ENCODE peak calls at places on chromosomes 12 and 14, in five cellular contexts. C is cardiac muscle cell, O is heart left ventricle, S is fibroblast of pulmonary artery, F is mucosa of descending colon. U is an unnamed sample.

GRCh38 chr12:6229224-6229748 is 29.1 kb downstream of the CD9 start:
- DNase-seq in S (no peak), O (no peak), F (peak), C (no peak), U (no peak)

GRCh38 chr12:68106660-68107059 is 52.9 kb downstream of the IFNG start:
- DNase-seq in C (no peak), O (no peak), S (no peak), F (no peak), U (no peak)

GRCh38 chr12:47039079-47039478 is 40.3 kb upstream of the PCED1B start:
- DNase-seq in S (no peak), C (no peak), F (no peak), O (no peak), U (no peak)

GRCh38 chr12:53217049-53217929 is 10.2 kb upstream of the ITGB7 start:
- DNase-seq in C (no peak), S (peak), F (peak), O (no peak), U (no peak)

GRCh38 chr12:29566441-29566840 is 69.0 kb upstream of the OVCH1 start:
- DNase-seq in O (no peak), S (no peak), F (no peak), C (no peak), U (no peak)

GRCh38 chr12:6529291-6529737 is 5.0 kb upstream of the GAPDH start:
- DNase-seq in C (no peak), S (no peak), F (no peak), O (no peak), U (no peak)

GRCh38 chr12:83896416-83896815 is 1016.2 kb downstream of the SLC6A15 start:
- DNase-seq in C (no peak), O (no peak), S (peak), F (no peak), U (no peak)

GRCh38 chr12:57099062-57099714 is 10.3 kb downstream of the NAB2 start:
- DNase-seq in F (no peak), S (no peak), O (no peak), C (no peak), U (peak)

GRCh38 chr12:52327086-52327829 is 6.1 kb upstream of the KRT83 start:
- DNase-seq in O (peak), C (peak), S (peak), F (peak), U (peak)

GRCh38 chr12:4874671-4875070 is 35.0 kb upstream of the KCNA1 start:
- DNase-seq in F (no peak), C (no peak), S (no peak), O (no peak), U (no peak)

GRCh38 chr12:121165316-121165715 is 32.6 kb downstream of the P2RX7 start:
- DNase-seq in O (no peak), C (no peak), S (peak), F (no peak), U (no peak)

GRCh38 chr12:20557076-20557475 is 138.1 kb upstream of the SLCO1C1 start:
- DNase-seq in O (no peak), F (no peak), C (no peak), S (no peak), U (no peak)

GRCh38 chr14:65788876-65789859 is 376.6 kb downstream of the FUT8 start:
- DNase-seq in F (no peak), S (no peak), C (no peak), O (no peak), U (no peak)

GRCh38 chr12:55727643-55728184 is 1.1 kb downstream of the CD63 start:
- DNase-seq in S (peak), F (peak), O (peak), C (no peak), U (no peak)

GRCh38 chr14:56514663-56515371 is 64.8 kb upstream of the TMEM260 start:
- DNase-seq in F (no peak), O (no peak), S (peak), C (no peak), U (no peak)

GRCh38 chr14:53011053-53011462 is 60.2 kb upstream of the FERMT2 start:
- DNase-seq in O (peak), S (peak), C (peak), F (no peak), U (no peak)

GRCh38 chr12:1644523-1645438 is 15.8 kb downstream of the WNT5B start:
- DNase-seq in O (peak), C (no peak), S (peak), F (peak), U (no peak)

GRCh38 chr12:122350444-122350843 is 72.0 kb downstream of the CLIP1 start:
- DNase-seq in F (no peak), S (peak), C (no peak), O (peak), U (no peak)

GRCh38 chr12:70849265-70849960 is 71.1 kb downstream of the PTPRR start:
- DNase-seq in O (no peak), S (peak), F (no peak), C (peak), U (no peak)

GRCh38 chr14:75879031-75879430 is 102.8 kb downstream of the TGFB3 start:
- DNase-seq in O (no peak), F (no peak), S (peak), C (no peak), U (peak)

GRCh38 chr12:28415755-28416154 is 225.5 kb downstream of the CCDC91 start:
- DNase-seq in F (no peak), C (no peak), S (peak), O (no peak), U (no peak)

GRCh38 chr12:57118711-57119271 is 7.6 kb upstream of the STAT6 start:
- DNase-seq in S (no peak), C (no peak), F (no peak), O (no peak), U (no peak)

GRCh38 chr12:12612403-12612802 is 727 bp downstream of the CREBL2 start:
- DNase-seq in O (no peak), F (no peak), C (peak), S (peak), U (peak)

GRCh38 chr12:110403975-110404675 is 617 bp upstream of the ANAPC7 start:
- DNase-seq in S (peak), F (peak), O (peak), C (peak), U (peak)

GRCh38 chr12:10388611-10389010 is 1.2 kb downstream of the KLRK1 start:
- DNase-seq in C (no peak), S (no peak), F (no peak), O (no peak), U (no peak)

GRCh38 chr12:68326720-68327119 is 5.4 kb downstream of the MDM1 start:
- DNase-seq in S (no peak), O (no peak), F (no peak), C (no peak), U (no peak)

GRCh38 chr12:105091495-105092206 is 7.4 kb upstream of the ALDH1L2 start:
- DNase-seq in S (no peak), F (no peak), C (no peak), O (no peak), U (no peak)

GRCh38 chr14:93036652-93037341 is 78.9 kb downstream of the ITPK1 start:
- DNase-seq in F (no peak), C (no peak), S (peak), O (no peak), U (no peak)

GRCh38 chr14:98194821-98195220 is 1077.2 kb downstream of the BCL11B start:
- DNase-seq in O (no peak), C (no peak), S (no peak), F (no peak), U (no peak)

GRCh38 chr14:100438678-100439592 is 115.8 kb downstream of the SLC25A47 start:
- DNase-seq in C (no peak), S (peak), F (peak), O (no peak), U (no peak)

GRCh38 chr14:61281186-61281676 is at the start of gene TMEM30B:
- DNase-seq in S (no peak), C (no peak), F (peak), O (no peak), U (peak)

GRCh38 chr12:6375269-6376078 is at the start of gene SCNN1A:
- DNase-seq in F (peak), S (no peak), C (no peak), O (no peak), U (no peak)

GRCh38 chr14:39739796-39740195 is 307.6 kb upstream of the FBXO33 start:
- DNase-seq in S (no peak), C (no peak), F (no peak), O (no peak), U (no peak)

GRCh38 chr12:75876843-75877587 is 154.6 kb downstream of the PHLDA1 start:
- DNase-seq in O (no peak), S (no peak), C (no peak), F (no peak), U (no peak)

GRCh38 chr14:85233756-85234545 is 296.0 kb upstream of the FLRT2 start:
- DNase-seq in S (peak), O (no peak), C (no peak), F (no peak), U (no peak)

GRCh38 chr14:31992051-31992450 is 85.1 kb upstream of the ARHGAP5 start:
- DNase-seq in O (no peak), F (no peak), C (no peak), S (peak), U (no peak)

GRCh38 chr12:7605900-7606465 is 59.7 kb downstream of the APOBEC1 start:
- DNase-seq in O (no peak), S (no peak), F (no peak), C (no peak), U (no peak)

GRCh38 chr14:71515520-71515919 is 416.7 kb upstream of the RGS6 start:
- DNase-seq in C (no peak), S (no peak), F (no peak), O (no peak), U (no peak)

GRCh38 chr14:71507681-71508080 is 424.5 kb upstream of the RGS6 start:
- DNase-seq in S (no peak), O (no peak), F (no peak), C (peak), U (no peak)

GRCh38 chr14:71511152-71511551 is 421.1 kb upstream of the RGS6 start:
- DNase-seq in S (no peak), O (no peak), C (no peak), F (no peak), U (no peak)
- TF ChIP-seq CTCF in S (no peak), O (no peak), C (no peak), F (no peak), U (no peak)

GRCh38 chr14:102508410-102508773 is 1.2 kb downstream of the ANKRD9 start:
- DNase-seq in F (peak), C (no peak), O (peak), S (no peak), U (no peak)

GRCh38 chr14:102511538-102511937 is 2.0 kb upstream of the ANKRD9 start:
- DNase-seq in S (no peak), F (peak), C (no peak), O (no peak), U (no peak)

GRCh38 chr14:102510616-102511520 is 1.3 kb upstream of the ANKRD9 start:
- DNase-seq in S (no peak), C (peak), F (peak), O (no peak), U (peak)

GRCh38 chr14:102508774-102509743 is 517 bp downstream of the ANKRD9 start:
- DNase-seq in C (peak), O (peak), S (peak), F (peak), U (no peak)

GRCh38 chr14:102509744-102510615 is at the start of gene ANKRD9:
- DNase-seq in F (peak), C (peak), O (peak), S (peak), U (peak)
- TF ChIP-seq CTCF in F (no peak), C (no peak), O (no peak), S (no peak), U (no peak)

DNA sequence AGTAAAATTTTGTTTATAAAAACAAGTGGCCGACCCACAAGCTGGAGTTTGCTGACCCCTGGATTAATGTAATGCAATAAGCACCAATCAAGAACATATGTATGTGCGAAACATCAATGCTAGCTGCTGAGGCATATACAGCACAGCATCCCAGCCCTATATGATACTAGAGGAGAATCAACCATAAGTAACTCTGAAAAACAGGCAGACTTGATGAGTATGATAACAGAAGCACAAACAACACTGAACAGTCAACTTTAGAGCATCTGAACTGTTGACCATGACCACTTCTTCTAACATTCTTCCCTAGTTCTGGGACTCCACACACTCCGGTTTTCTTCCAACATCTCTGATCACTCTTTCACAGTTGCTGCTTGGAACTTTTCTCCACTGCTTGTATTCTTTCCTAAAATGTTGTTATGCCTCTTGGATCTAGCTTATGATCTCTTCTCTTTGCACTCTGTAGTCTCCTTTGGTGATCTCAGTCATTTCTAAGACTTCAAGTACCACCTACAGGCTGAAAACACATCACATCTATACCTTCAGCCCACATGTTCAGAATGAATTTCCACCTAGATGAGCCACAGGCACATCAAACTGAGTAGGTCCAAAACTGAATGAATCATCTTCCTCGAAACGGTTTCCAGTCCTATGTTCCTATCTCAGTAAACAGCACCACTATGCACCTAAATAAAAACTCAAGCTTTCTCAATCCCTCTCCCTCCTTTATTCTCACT is 57.2 kb downstream of the STXBP6 start:
- DNase-seq in F (no peak), S (no peak), O (no peak), C (no peak), U (no peak)
- TF ChIP-seq CTCF in F (no peak), S (no peak), O (no peak), C (no peak), U (no peak)

GRCh38 chr14:81565441-81566290 is 32.0 kb upstream of the SEL1L start:
- DNase-seq in S (peak), F (no peak), O (no peak), C (peak), U (peak)
- TF ChIP-seq CTCF in S (peak), F (no peak), O (peak), C (peak), U (peak)

GRCh38 chr12:81143057-81143456 is 65.2 kb downstream of the ACSS3 start:
- DNase-seq in C (no peak), O (no peak), S (no peak), F (no peak), U (no peak)
- TF ChIP-seq CTCF in C (no peak), O (no peak), S (no peak), F (no peak), U (no peak)

GRCh38 chr12:3744216-3744883 is 8.6 kb downstream of the CRACR2A start:
- DNase-seq in C (no peak), O (no peak), S (no peak), F (no peak), U (no peak)
- TF ChIP-seq CTCF in C (peak), O (no peak), S (no peak), F (no peak), U (no peak)

GRCh38 chr12:98224584-98225221 is 290.7 kb upstream of the TMPO start:
- DNase-seq in O (no peak), S (no peak), F (no peak), C (no peak), U (no peak)

GRCh38 chr12:98232753-98233385 is 282.5 kb upstream of the TMPO start:
- DNase-seq in F (no peak), O (no peak), S (no peak), C (no peak), U (no peak)

GRCh38 chr12:98228619-98229538 is 286.5 kb upstream of the TMPO start:
- DNase-seq in S (no peak), O (no peak), F (no peak), C (no peak), U (no peak)

GRCh38 chr12:98229539-98229921 is 285.9 kb upstream of the TMPO start:
- DNase-seq in C (no peak), O (no peak), S (no peak), F (no peak), U (no peak)

DNA sequence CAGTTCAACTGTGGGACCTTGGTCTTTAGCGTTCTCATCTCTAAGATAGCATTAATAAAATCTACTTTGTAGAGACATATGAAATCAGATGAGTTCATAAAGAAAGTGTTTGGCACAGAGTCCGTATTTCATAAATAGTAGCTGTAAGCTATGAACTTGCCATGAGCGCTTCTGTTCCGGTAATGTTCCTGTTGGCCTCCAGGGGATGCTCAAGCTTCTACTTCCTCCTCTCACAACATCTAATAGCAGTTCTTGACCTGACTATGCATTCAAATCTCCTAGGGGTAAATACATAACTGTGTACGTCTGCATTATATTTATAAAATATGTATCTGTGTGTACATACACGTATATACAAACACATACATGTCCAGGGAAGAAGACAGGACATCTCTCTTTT is 288.2 kb upstream of the TMPO start:
- DNase-seq in S (peak), C (peak), F (no peak), O (no peak), U (no peak)
- TF ChIP-seq CTCF in S (peak), C (peak), F (no peak), O (no peak), U (peak)

DNA sequence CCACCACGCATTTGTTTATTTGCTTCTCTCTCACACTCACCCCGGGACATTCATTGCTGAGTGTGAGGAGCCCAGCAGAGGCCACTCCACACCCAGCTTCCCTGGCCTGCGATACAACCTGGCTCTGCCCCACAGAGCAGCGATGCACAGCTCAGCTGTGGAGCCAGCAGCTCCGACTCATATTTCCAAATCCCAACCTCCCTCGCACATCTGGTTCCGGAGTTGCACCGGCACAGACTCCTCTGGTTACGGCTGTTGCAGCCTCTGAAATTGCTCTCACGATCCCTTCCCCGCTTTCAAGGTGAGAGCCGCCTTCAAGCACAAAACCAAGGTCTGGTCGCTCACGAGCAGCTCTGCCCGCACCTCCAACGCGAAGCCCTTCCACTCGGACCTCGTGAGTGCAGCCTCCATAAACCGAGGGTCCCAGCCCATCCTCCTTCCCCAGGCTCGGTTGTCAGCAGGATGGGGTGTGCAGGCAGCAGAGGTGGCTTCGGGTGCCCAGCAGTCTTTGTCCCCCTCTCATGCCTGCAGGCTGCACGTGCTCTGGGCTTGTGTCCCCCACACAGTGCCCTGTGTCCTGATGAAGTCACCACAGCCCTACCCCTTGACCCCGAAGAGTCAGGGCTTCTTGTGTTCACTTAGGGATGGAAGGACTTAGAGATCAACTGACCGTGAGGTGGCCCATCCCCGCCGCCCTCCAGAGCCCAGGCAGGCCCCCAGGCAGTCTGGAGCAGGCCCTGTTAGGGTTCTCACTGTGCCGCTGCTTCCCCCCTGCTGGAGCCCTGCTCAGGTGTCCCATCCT is 184.3 kb downstream of the ADGRD1 start:
- DNase-seq in F (no peak), S (no peak), O (peak), C (no peak), U (no peak)
- TF ChIP-seq CTCF in F (no peak), S (no peak), O (no peak), C (no peak), U (no peak)

GRCh38 chr12:39188689-39189088 is 254.2 kb downstream of the KIF21A start:
- DNase-seq in C (no peak), S (no peak), F (no peak), O (no peak), U (no peak)

GRCh38 chr12:39186744-39187143 is 256.2 kb downstream of the KIF21A start:
- DNase-seq in S (no peak), C (no peak), F (no peak), O (no peak), U (no peak)
- TF ChIP-seq CTCF in S (no peak), C (no peak), F (no peak), O (no peak), U (no peak)

U was measured in GM13976.